ENCODE peak calls at places on chromosomes 1 and 21, in four cellular contexts. X is stimulated activated CD4-positive, alpha-beta T cell treated with anti-CD3 and anti-CD28 coated beads, Interleukin-4, amount 100 ng/mL, for 1 hour; D is left cardiac atrium; A is mucosa of gallbladder. T is an unnamed sample.
A peak's percentile ranks its signal among the peaks of the same experiment; 100 is the strongest.

GRCh38 chr1:98316286-98316685 is 345.2 kb upstream of the SNX7 start:
- DNase-seq in X (no peak), D (no peak), A (no peak), T (no peak)

GRCh38 chr1:248802454-248802853 is 23.3 kb downstream of the SH3BP5L start:
- DNase-seq in D (no peak), A (no peak), X (no peak), T (no peak)

GRCh38 chr1:61952675-61953074 is 210.4 kb downstream of the PATJ start:
- DNase-seq in D (no peak), A (no peak), X (no peak), T (no peak)

GRCh38 chr1:47192458-47193384 is 2.9 kb upstream of the PDZK1IP1 start:
- DNase-seq in A (peak; percentile 83), X (peak; percentile 67), D (peak; percentile 83), T (peak; percentile 79)

GRCh38 chr1:145871994-145872411 is 13.1 kb upstream of the PIAS3 start:
- DNase-seq in A (no peak), D (peak; percentile 53), X (peak; percentile 34), T (peak; percentile 26)

GRCh38 chr1:193417420-193417819 is 231.0 kb upstream of the B3GALT2 start:
- DNase-seq in A (no peak), X (peak; percentile 19), D (no peak), T (peak; percentile 63)

GRCh38 chr1:84489766-84490165 is 10.7 kb downstream of the RPF1 start:
- DNase-seq in X (no peak), D (no peak), A (no peak), T (no peak)

GRCh38 chr1:211703812-211704566 is 28.6 kb upstream of the NEK2 start:
- DNase-seq in A (no peak), X (no peak), D (no peak), T (peak; percentile 83)

GRCh38 chr1:54564312-54565112 is 16.5 kb downstream of the ACOT11 start:
- DNase-seq in D (no peak), A (peak; percentile 88), X (no peak), T (peak; percentile 87)

GRCh38 chr21:43939443-43940328 is 72.4 kb upstream of the TRAPPC10 start:
- DNase-seq in X (no peak), A (no peak), D (no peak), T (no peak)

GRCh38 chr21:23936224-23936623 is 1671.1 kb downstream of the MRPL39 start:
- DNase-seq in A (no peak), X (no peak), D (no peak), T (no peak)

GRCh38 chr1:11541236-11541635 is 62.3 kb downstream of the DISP3 start:
- DNase-seq in X (no peak), A (no peak), D (no peak), T (no peak)

GRCh38 chr1:2060535-2060934 is 10.3 kb downstream of the PRKCZ start:
- DNase-seq in X (no peak), A (no peak), D (no peak), T (no peak)

GRCh38 chr21:35578831-35579470 is 481.4 kb downstream of the SETD4 start:
- DNase-seq in A (no peak), D (no peak), X (peak; percentile 15), T (no peak)

GRCh38 chr1:15401391-15402055 is 8.2 kb upstream of the EFHD2 start:
- DNase-seq in D (no peak), X (no peak), A (no peak), T (no peak)

GRCh38 chr1:26378088-26378878 is 5.7 kb upstream of the ZNF683 start:
- DNase-seq in A (no peak), X (peak; percentile 56), D (peak; percentile 40), T (peak; percentile 5)

GRCh38 chr1:160161965-160162705 is 10.7 kb downstream of the ATP1A4 start:
- DNase-seq in X (no peak), D (no peak), A (no peak), T (peak; percentile 45)

GRCh38 chr21:30434033-30434631 is 4.1 kb downstream of the KRTAP13-4 start:
- DNase-seq in X (peak; percentile 13), D (no peak), A (no peak), T (peak; percentile 5)

GRCh38 chr1:157798211-157798610 is 21.3 kb upstream of the FCRL2 start:
- DNase-seq in D (no peak), X (no peak), A (no peak), T (no peak)

GRCh38 chr1:93346472-93346991 is 825 bp downstream of the DR1 start:
- DNase-seq in A (no peak), X (no peak), D (no peak), T (no peak)

GRCh38 chr1:67863637-67864036 is 30.4 kb upstream of the GNG12 start:
- DNase-seq in X (no peak), D (no peak), A (no peak), T (no peak)

GRCh38 chr1:244460195-244460594 is 878 bp upstream of the CATSPERE start:
- DNase-seq in D (peak; percentile 38), X (peak; percentile 26), A (no peak), T (peak; percentile 4)

GRCh38 chr1:215104283-215104682 is 21.7 kb downstream of the KCNK2 start:
- DNase-seq in A (no peak), X (no peak), D (no peak), T (no peak)